ENCODE peak calls at places on chromosomes 1 and 21, in six cellular contexts. One of them, this sample, is unnamed. For H3K4me1, the result is how much of the 10 kb centered on the place peaks cover.

GRCh38 chr1:155206891-155207577 is 663 bp downstream of the THBS3 start:
- DNase-seq in IMR-90: peak
- DNase-seq in SK-N-SH: peak
- DNase-seq in fibroblast of lung: peak
- DNase-seq in lower lobe of right lung: peak
- DNase-seq in mucosa of descending colon: peak
- DNase-seq in this sample: peak

GRCh38 chr1:9833632-9834031 is 9.9 kb upstream of the CLSTN1 start:
- DNase-seq in IMR-90: no peak
- DNase-seq in SK-N-SH: no peak
- DNase-seq in fibroblast of lung: no peak
- DNase-seq in lower lobe of right lung: no peak
- DNase-seq in mucosa of descending colon: no peak
- DNase-seq in this sample: no peak

GRCh38 chr21:41107602-41108001 is 60.4 kb upstream of the BACE2 start:
- DNase-seq in IMR-90: no peak
- DNase-seq in SK-N-SH: no peak
- DNase-seq in fibroblast of lung: no peak
- DNase-seq in lower lobe of right lung: no peak
- DNase-seq in mucosa of descending colon: no peak
- DNase-seq in this sample: no peak

GRCh38 chr1:189673223-189673622 is 804.4 kb downstream of the BRINP3 start:
- DNase-seq in IMR-90: no peak
- DNase-seq in SK-N-SH: no peak
- DNase-seq in fibroblast of lung: no peak
- DNase-seq in lower lobe of right lung: no peak
- DNase-seq in mucosa of descending colon: no peak
- DNase-seq in this sample: no peak

GRCh38 chr1:79353224-79353623 is 346.7 kb upstream of the ADGRL4 start:
- DNase-seq in IMR-90: peak
- DNase-seq in SK-N-SH: peak
- DNase-seq in fibroblast of lung: peak
- DNase-seq in lower lobe of right lung: no peak
- DNase-seq in mucosa of descending colon: no peak
- DNase-seq in this sample: peak

GRCh38 chr1:23194119-23194984 is 22.9 kb downstream of the HTR1D start:
- DNase-seq in IMR-90: peak
- DNase-seq in SK-N-SH: no peak
- DNase-seq in fibroblast of lung: peak
- DNase-seq in lower lobe of right lung: no peak
- DNase-seq in mucosa of descending colon: no peak
- DNase-seq in this sample: no peak

GRCh38 chr1:208631057-208631456 is 386.9 kb upstream of the PLXNA2 start:
- DNase-seq in IMR-90: no peak
- DNase-seq in SK-N-SH: no peak
- DNase-seq in fibroblast of lung: no peak
- DNase-seq in lower lobe of right lung: no peak
- DNase-seq in mucosa of descending colon: no peak
- DNase-seq in this sample: no peak

GRCh38 chr1:114062646-114063045 is 83.4 kb downstream of the OLFML3 start:
- DNase-seq in IMR-90: no peak
- DNase-seq in SK-N-SH: no peak
- DNase-seq in fibroblast of lung: no peak
- DNase-seq in lower lobe of right lung: no peak
- DNase-seq in mucosa of descending colon: no peak
- DNase-seq in this sample: no peak

GRCh38 chr1:48214820-48215219 is 7.7 kb upstream of the SLC5A9 start:
- DNase-seq in IMR-90: no peak
- DNase-seq in SK-N-SH: no peak
- DNase-seq in fibroblast of lung: no peak
- DNase-seq in lower lobe of right lung: no peak
- DNase-seq in mucosa of descending colon: no peak
- DNase-seq in this sample: peak

GRCh38 chr1:111471012-111471411 is 2.8 kb upstream of the C1orf162 start:
- DNase-seq in IMR-90: no peak
- DNase-seq in SK-N-SH: no peak
- DNase-seq in fibroblast of lung: no peak
- DNase-seq in lower lobe of right lung: peak
- DNase-seq in mucosa of descending colon: peak
- DNase-seq in this sample: peak

GRCh38 chr1:193747579-193747978 is 561.2 kb upstream of the B3GALT2 start:
- DNase-seq in IMR-90: peak
- DNase-seq in SK-N-SH: no peak
- DNase-seq in fibroblast of lung: peak
- DNase-seq in lower lobe of right lung: no peak
- DNase-seq in mucosa of descending colon: no peak
- DNase-seq in this sample: no peak

GRCh38 chr1:207844374-207844773 is 66.6 kb downstream of the CD34 start:
- DNase-seq in IMR-90: no peak
- DNase-seq in SK-N-SH: no peak
- DNase-seq in fibroblast of lung: no peak
- DNase-seq in lower lobe of right lung: no peak
- DNase-seq in mucosa of descending colon: no peak
- DNase-seq in this sample: no peak

GRCh38 chr1:90721210-90722194 is 4.4 kb upstream of the BARHL2 start:
- DNase-seq in IMR-90: peak
- DNase-seq in SK-N-SH: peak
- DNase-seq in fibroblast of lung: peak
- DNase-seq in lower lobe of right lung: no peak
- DNase-seq in mucosa of descending colon: no peak
- DNase-seq in this sample: no peak

GRCh38 chr1:167128261-167129227 is 34.7 kb downstream of the STYXL2 start:
- DNase-seq in IMR-90: no peak
- DNase-seq in SK-N-SH: no peak
- DNase-seq in fibroblast of lung: no peak
- DNase-seq in lower lobe of right lung: no peak
- DNase-seq in mucosa of descending colon: no peak
- DNase-seq in this sample: no peak

GRCh38 chr1:8061210-8061609 is 35.1 kb upstream of the ERRFI1 start:
- DNase-seq in IMR-90: peak
- DNase-seq in SK-N-SH: no peak
- DNase-seq in fibroblast of lung: peak
- DNase-seq in lower lobe of right lung: no peak
- DNase-seq in mucosa of descending colon: no peak
- DNase-seq in this sample: peak

GRCh38 chr1:206705187-206705586 is 20.5 kb downstream of the MAPKAPK2 start:
- DNase-seq in IMR-90: peak
- DNase-seq in SK-N-SH: no peak
- DNase-seq in fibroblast of lung: peak
- DNase-seq in lower lobe of right lung: no peak
- DNase-seq in mucosa of descending colon: no peak
- DNase-seq in this sample: peak

GRCh38 chr21:33873116-33873515 is 42.5 kb downstream of the ATP5PO start:
- DNase-seq in IMR-90: no peak
- DNase-seq in SK-N-SH: no peak
- DNase-seq in fibroblast of lung: no peak
- DNase-seq in lower lobe of right lung: no peak
- DNase-seq in mucosa of descending colon: no peak
- DNase-seq in this sample: no peak

GRCh38 chr1:152582647-152583046 is 2.3 kb upstream of the LCE3D start:
- DNase-seq in IMR-90: peak
- DNase-seq in SK-N-SH: no peak
- DNase-seq in fibroblast of lung: no peak
- DNase-seq in lower lobe of right lung: no peak
- DNase-seq in mucosa of descending colon: no peak
- DNase-seq in this sample: no peak

GRCh38 chr21:30924171-30924680 is 42.8 kb upstream of the KRTAP11-1 start:
- DNase-seq in IMR-90: no peak
- DNase-seq in SK-N-SH: no peak
- DNase-seq in fibroblast of lung: no peak
- DNase-seq in lower lobe of right lung: no peak
- DNase-seq in mucosa of descending colon: no peak
- DNase-seq in this sample: no peak

GRCh38 chr21:42308914-42309752 is 6.1 kb downstream of the TFF3 start:
- DNase-seq in IMR-90: no peak
- DNase-seq in SK-N-SH: no peak
- DNase-seq in fibroblast of lung: no peak
- DNase-seq in lower lobe of right lung: no peak
- DNase-seq in mucosa of descending colon: no peak
- DNase-seq in this sample: no peak

GRCh38 chr1:182998482-182998881 is 24.7 kb upstream of the LAMC1 start:
- DNase-seq in IMR-90: no peak
- DNase-seq in SK-N-SH: no peak
- DNase-seq in fibroblast of lung: no peak
- DNase-seq in lower lobe of right lung: no peak
- DNase-seq in mucosa of descending colon: no peak
- DNase-seq in this sample: no peak
- TF ChIP-seq CTCF in IMR-90: no peak
- TF ChIP-seq CTCF in SK-N-SH: no peak
- TF ChIP-seq CTCF in fibroblast of lung: no peak
- TF ChIP-seq CTCF in lower lobe of right lung: no peak
- TF ChIP-seq CTCF in mucosa of descending colon: no peak
- TF ChIP-seq CTCF in this sample: no peak

DNA sequence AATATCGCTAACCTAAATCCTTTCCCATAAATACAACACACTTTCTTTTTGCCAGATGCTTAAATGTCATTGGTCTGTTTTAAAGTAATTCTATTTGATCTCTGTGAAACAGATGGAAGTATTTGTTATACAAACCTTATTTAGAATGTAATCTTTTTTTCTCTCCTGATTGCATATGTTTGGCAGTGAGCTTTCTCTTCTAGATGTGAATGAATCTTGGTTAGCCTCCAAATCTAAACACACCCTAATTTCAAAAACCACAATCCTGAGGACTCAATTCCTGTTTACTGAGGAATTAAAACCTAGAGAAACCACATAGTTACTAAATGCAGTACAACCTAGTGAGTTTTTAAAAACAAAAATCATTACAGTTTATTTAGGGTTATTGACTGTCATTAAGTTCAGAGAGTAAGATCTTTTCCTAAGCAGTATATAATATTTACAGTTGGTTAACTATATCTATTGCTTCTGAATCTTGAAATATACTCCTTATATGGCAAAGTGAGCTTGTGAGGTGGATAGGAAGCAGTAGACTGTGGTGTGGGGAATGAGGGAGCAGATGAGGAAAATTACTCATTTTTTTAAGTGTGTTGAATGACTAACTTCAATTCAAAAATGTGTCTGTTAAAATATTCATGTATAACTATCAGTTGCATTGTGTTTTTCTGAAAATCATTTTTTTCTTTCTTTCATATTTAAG is 218.7 kb downstream of the FMN2 start:
- DNase-seq in IMR-90: peak
- DNase-seq in SK-N-SH: no peak
- DNase-seq in fibroblast of lung: peak
- DNase-seq in lower lobe of right lung: no peak
- DNase-seq in mucosa of descending colon: no peak
- DNase-seq in this sample: no peak
- H3K4me3 ChIP-seq in IMR-90: no peak
- H3K4me3 ChIP-seq in SK-N-SH: no peak
- H3K4me3 ChIP-seq in fibroblast of lung: no peak
- H3K4me3 ChIP-seq in lower lobe of right lung: no peak
- H3K4me3 ChIP-seq in mucosa of descending colon: no peak
- H3K4me3 ChIP-seq in this sample: no peak

GRCh38 chr1:65176571-65176970 is 28.6 kb downstream of the AK4 start:
- DNase-seq in IMR-90: no peak
- DNase-seq in SK-N-SH: no peak
- DNase-seq in fibroblast of lung: peak
- DNase-seq in lower lobe of right lung: no peak
- DNase-seq in mucosa of descending colon: no peak
- DNase-seq in this sample: no peak
- H3K4me1 ChIP-seq in IMR-90: under half
- H3K4me1 ChIP-seq in SK-N-SH: under half
- H3K4me1 ChIP-seq in fibroblast of lung: under half
- H3K4me1 ChIP-seq in lower lobe of right lung: under half
- H3K4me1 ChIP-seq in mucosa of descending colon: under half
- H3K4me1 ChIP-seq in this sample: under half

DNA sequence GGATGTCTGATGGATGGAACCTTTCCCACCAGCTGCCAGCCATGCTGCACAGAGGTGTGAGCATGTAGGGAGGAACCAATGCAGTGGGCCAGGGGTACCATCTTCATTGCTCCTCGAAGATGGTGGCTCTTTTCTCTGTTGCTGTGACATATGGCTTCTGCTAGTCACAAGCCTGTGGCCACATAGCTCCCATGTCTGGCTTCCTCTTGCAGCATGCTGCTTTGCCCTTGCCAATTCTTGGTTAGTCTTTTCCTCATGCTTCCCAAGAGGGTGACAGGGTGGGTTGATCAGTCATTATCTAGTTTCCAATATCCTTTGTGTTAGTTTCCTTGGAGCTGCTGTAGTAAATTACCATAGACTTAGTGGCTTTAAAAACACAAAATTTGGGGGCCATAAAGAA is 123.4 kb downstream of the ETS2 start:
- DNase-seq in IMR-90: no peak
- DNase-seq in SK-N-SH: no peak
- DNase-seq in fibroblast of lung: no peak
- DNase-seq in lower lobe of right lung: no peak
- DNase-seq in mucosa of descending colon: no peak
- DNase-seq in this sample: no peak
- TF ChIP-seq CTCF in IMR-90: no peak
- TF ChIP-seq CTCF in SK-N-SH: no peak
- TF ChIP-seq CTCF in fibroblast of lung: no peak
- TF ChIP-seq CTCF in lower lobe of right lung: no peak
- TF ChIP-seq CTCF in mucosa of descending colon: no peak
- TF ChIP-seq CTCF in this sample: no peak

GRCh38 chr1:3529099-3529729 is 74.7 kb downstream of the ARHGEF16 start:
- DNase-seq in IMR-90: no peak
- DNase-seq in SK-N-SH: no peak
- DNase-seq in fibroblast of lung: no peak
- DNase-seq in lower lobe of right lung: no peak
- DNase-seq in mucosa of descending colon: no peak
- DNase-seq in this sample: peak
- H3K4me3 ChIP-seq in IMR-90: no peak
- H3K4me3 ChIP-seq in SK-N-SH: no peak
- H3K4me3 ChIP-seq in fibroblast of lung: no peak
- H3K4me3 ChIP-seq in lower lobe of right lung: peak
- H3K4me3 ChIP-seq in mucosa of descending colon: no peak
- H3K4me3 ChIP-seq in this sample: peak

DNA sequence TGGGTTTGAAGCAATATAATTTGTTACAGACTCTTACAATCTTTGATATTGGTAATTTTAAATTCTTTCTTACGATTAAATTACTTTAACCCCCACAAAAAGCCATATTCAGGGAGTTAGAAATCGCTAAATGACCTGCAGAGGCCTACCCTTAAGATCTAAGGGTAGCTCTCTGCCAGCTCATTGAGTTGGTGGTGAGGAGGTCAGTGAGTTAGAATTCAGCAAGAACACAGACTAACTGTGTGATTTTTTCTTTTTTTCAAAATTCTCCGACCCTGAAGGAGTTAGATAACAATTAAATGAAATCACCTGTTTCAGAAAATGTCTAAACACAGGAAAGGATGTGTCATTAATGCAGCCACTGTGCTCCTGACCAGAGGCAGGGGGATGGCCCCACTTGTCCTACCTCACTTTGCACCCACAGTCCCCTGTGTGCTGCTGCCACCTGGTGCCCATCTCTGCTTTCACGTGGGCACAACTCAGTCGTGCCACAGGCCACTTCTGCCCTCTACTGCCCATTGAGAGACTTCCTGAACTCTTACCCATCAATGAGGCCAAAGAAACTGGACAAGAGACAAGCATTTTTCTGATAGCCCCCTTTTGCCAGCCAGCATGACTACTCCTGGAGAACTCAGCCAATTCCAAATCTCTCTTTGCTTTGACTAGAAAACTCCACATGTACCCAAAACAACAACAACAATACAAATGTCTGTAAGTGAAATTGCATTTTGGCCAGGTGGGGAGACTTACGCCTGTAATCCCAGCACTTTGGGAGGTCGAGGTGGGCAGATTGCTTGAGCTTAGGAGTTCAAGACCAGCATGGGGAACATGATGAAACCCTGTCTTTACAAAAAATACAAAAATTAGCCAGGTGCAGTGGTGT is 8.4 kb downstream of the CFAP45 start:
- DNase-seq in IMR-90: peak
- DNase-seq in SK-N-SH: peak
- DNase-seq in fibroblast of lung: peak
- DNase-seq in lower lobe of right lung: peak
- DNase-seq in mucosa of descending colon: peak
- DNase-seq in this sample: peak
- H3K4me1 ChIP-seq in IMR-90: under half
- H3K4me1 ChIP-seq in SK-N-SH: under half
- H3K4me1 ChIP-seq in fibroblast of lung: under half
- H3K4me1 ChIP-seq in lower lobe of right lung: under half
- H3K4me1 ChIP-seq in mucosa of descending colon: under half
- H3K4me1 ChIP-seq in this sample: under half

This sample was measured in tibial artery.